ENCODE peak calls at places on chromosomes 3 and 15, in four cellular contexts. Z, G, E and J are unnamed samples.

GRCh38 chr3:197953881-197954280 is 3.9 kb downstream of the RPL35A start:
- DNase-seq in Z (peak; percentile 70), G (no peak), E (peak; percentile 59), J (no peak)

GRCh38 chr15:98799461-98799971 is 151.2 kb downstream of the IGF1R start:
- DNase-seq in Z (no peak), G (no peak), E (peak; percentile 21), J (peak; percentile 77)

GRCh38 chr3:42032693-42033349 is 58.3 kb upstream of the TRAK1 start:
- DNase-seq in Z (peak; percentile 67), G (peak; percentile 85), E (peak; percentile 66), J (peak; percentile 86)

GRCh38 chr3:174215426-174215825 is 643.7 kb upstream of the NAALADL2 start:
- DNase-seq in Z (no peak), G (no peak), E (no peak), J (no peak)

GRCh38 chr3:78812166-78812565 is 955.6 kb downstream of the ROBO1 start:
- DNase-seq in Z (no peak), G (no peak), E (no peak), J (no peak)

GRCh38 chr15:99057697-99058420 is 47.0 kb upstream of the SYNM start:
- DNase-seq in Z (peak; percentile 68), G (peak; percentile 40), E (peak; percentile 42), J (peak; percentile 36)

GRCh38 chr3:161401389-161401788 is 30.1 kb upstream of the SPTSSB start:
- DNase-seq in Z (no peak), G (no peak), E (no peak), J (no peak)

GRCh38 chr15:58532126-58532525 is 100.3 kb downstream of the LIPC start:
- DNase-seq in Z (no peak), G (no peak), E (no peak), J (no peak)

GRCh38 chr3:124761250-124761796 is 31.1 kb downstream of the UMPS start:
- DNase-seq in Z (peak; percentile 90), G (peak; percentile 90), E (peak; percentile 75), J (peak; percentile 68)

GRCh38 chr15:101723874-101724674 is at the start of gene TARS3:
- DNase-seq in Z (peak; percentile 96), G (peak; percentile 97), E (peak; percentile 90), J (peak; percentile 95)

GRCh38 chr3:38595393-38595792 is 54.1 kb downstream of the SCN5A start:
- DNase-seq in Z (no peak), G (no peak), E (no peak), J (no peak)

GRCh38 chr3:177521305-177521704 is 324.0 kb upstream of the TBL1XR1 start:
- DNase-seq in Z (no peak), G (no peak), E (no peak), J (no peak)

GRCh38 chr3:157347577-157348303 is 88.9 kb upstream of the PTX3 start:
- DNase-seq in Z (no peak), G (no peak), E (no peak), J (no peak)
- TF ChIP-seq CTCF in Z (no peak), G (no peak), E (no peak), J (peak; percentile 22)

GRCh38 chr3:182793663-182794454 is 555 bp downstream of the ATP11B start:
- DNase-seq in Z (peak; percentile 48), G (peak; percentile 55), E (peak; percentile 42), J (peak; percentile 69)

GRCh38 chr3:182796310-182796709 is 3.0 kb downstream of the ATP11B start:
- DNase-seq in Z (no peak), G (no peak), E (no peak), J (no peak)

GRCh38 chr3:182794806-182795369 is 1.6 kb downstream of the ATP11B start:
- DNase-seq in Z (no peak), G (no peak), E (peak; percentile 39), J (no peak)

GRCh38 chr3:182794455-182794773 is 1.1 kb downstream of the ATP11B start:
- DNase-seq in Z (no peak), G (no peak), E (peak; percentile 64), J (no peak)

DNA sequence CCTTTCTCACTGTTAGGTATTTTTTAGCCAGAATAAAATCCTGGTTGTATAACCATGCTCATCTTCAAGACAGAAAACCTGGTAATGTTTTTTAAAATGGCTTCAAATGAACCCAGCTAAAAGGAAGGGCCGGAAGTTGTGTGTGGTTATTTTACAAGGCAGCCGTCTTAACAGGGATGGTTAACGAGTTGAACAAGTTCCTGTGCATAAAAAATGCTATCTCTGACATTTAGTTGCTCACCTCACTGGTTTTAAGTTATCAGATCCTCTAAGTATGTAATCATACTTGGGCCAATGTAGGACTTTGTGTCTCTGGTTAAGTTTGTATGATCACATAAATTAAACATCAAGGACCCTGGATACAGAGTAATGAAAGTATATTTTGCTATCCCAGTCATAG is 2.1 kb downstream of the ATP11B start:
- DNase-seq in Z (no peak), G (no peak), E (no peak), J (peak; percentile 80)
- TF ChIP-seq POLR2A in Z (no peak), G (no peak), E (no peak), J (no peak)

GRCh38 chr3:141380987-141381386 is 12.7 kb downstream of the ZBTB38 start:
- DNase-seq in Z (no peak), G (no peak), E (no peak), J (no peak)
- H3K4me3 ChIP-seq in Z (no peak overlapping the region), G (no peak overlapping the region), E (no peak overlapping the region), J (no peak overlapping the region)

GRCh38 chr15:67242665-67243064 is 11.8 kb downstream of the AAGAB start:
- DNase-seq in Z (no peak), G (no peak), E (peak; percentile 32), J (peak; percentile 57)

GRCh38 chr15:67241132-67241855 is 13.2 kb downstream of the AAGAB start:
- DNase-seq in Z (no peak), G (no peak), E (no peak), J (no peak)

GRCh38 chr15:67244966-67245478 is 9.4 kb downstream of the AAGAB start:
- DNase-seq in Z (no peak), G (no peak), E (no peak), J (no peak)

DNA sequence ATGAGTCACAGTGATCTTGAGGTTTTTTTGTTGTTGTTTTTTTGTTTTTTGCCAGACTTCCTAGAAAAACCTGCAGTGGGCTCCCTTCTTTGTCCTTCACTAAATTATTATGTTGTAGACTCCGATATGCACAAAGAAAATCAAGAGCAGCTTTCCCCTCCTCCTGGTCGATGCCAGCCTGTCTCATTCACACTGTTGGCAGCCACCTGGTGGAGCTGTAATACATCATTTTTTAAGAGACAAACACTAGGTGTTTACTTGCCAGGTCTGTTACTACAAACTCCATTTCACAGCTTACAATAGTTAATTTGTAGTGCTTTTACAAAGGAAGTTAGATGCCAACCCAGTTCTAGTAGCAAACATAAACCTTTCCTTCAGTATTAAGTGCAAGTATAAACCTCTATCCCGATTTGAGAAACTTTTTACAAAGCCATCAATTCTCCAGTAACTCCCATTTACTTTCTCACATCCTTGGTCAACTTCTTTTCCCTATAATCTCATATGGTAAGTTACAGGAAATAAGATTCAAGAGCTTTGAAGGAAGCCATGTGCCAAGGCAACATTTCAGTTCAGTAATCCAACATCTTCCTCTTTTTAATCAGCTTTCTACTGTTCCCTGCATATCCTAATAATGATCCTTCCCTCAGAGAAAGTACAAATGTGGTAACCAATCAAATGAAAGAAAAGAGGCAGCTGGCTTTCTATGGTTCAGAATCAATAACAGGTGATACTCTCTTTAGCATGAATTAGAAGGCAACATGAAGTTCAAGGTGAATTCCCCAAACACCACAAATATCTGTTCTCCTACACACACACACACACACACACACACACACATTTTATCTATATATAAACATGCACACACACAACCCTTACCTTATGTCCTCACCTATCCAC is 14.0 kb downstream of the AAGAB start:
- DNase-seq in Z (no peak), G (no peak), E (peak; percentile 16), J (peak; percentile 18)
- TF ChIP-seq CTCF in Z (no peak), G (no peak), E (no peak), J (no peak)

GRCh38 chr3:128462341-128462910 is 4.3 kb downstream of the DNAJB8 start:
- DNase-seq in Z (no peak), G (no peak), E (no peak), J (no peak)

GRCh38 chr3:128464188-128464587 is 2.5 kb downstream of the DNAJB8 start:
- DNase-seq in Z (no peak), G (no peak), E (no peak), J (no peak)

GRCh38 chr3:128463354-128463753 is 3.3 kb downstream of the DNAJB8 start:
- DNase-seq in Z (no peak), G (no peak), E (no peak), J (no peak)

GRCh38 chr3:128463771-128464170 is 2.9 kb downstream of the DNAJB8 start:
- DNase-seq in Z (no peak), G (no peak), E (no peak), J (no peak)

DNA sequence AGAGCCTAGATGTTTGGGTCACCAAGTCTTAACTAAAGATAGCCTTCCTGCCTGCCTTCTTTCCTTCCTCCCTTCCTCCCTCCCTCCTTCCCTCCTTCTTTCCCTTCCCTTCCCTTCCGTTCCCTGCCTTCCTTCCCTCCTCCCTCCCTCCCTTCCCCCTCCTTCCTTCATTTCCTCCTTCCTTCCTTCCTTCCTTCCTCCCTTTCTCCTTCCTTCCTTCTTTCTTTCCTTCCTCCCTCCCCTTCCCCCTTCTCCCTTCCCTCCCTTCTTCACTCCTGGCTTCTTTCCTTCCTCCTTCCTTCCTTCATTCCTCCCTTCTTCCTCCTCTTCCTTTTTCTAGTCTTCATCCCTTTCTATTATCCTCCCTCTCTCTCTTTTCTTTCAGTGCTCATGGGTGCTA is 2.0 kb downstream of the DNAJB8 start:
- DNase-seq in Z (no peak), G (no peak), E (no peak), J (no peak)
- TF ChIP-seq POLR2A in Z (no peak), G (no peak), E (no peak), J (no peak)

GRCh38 chr15:73367624-73368300 is 996 bp downstream of the HCN4 start:
- DNase-seq in Z (no peak), G (no peak), E (no peak), J (no peak)

GRCh38 chr15:73368301-73369072 is at the start of gene HCN4:
- DNase-seq in Z (peak; percentile 63), G (no peak), E (no peak), J (no peak)

GRCh38 chr15:73369073-73369694 is 426 bp upstream of the HCN4 start:
- DNase-seq in Z (no peak), G (no peak), E (no peak), J (no peak)

GRCh38 chr15:73364070-73364469 is 4.7 kb downstream of the HCN4 start:
- DNase-seq in Z (no peak), G (no peak), E (no peak), J (no peak)

GRCh38 chr15:73366766-73367623 is 1.8 kb downstream of the HCN4 start:
- DNase-seq in Z (peak; percentile 57), G (no peak), E (no peak), J (no peak)
- H3K4me3 ChIP-seq in Z (peak overlapping the region; percentile 70), G (no peak overlapping the region), E (no peak overlapping the region), J (no peak overlapping the region)